ENCODE peak calls at places on chromosomes 11 and 22, in four cellular contexts. C is MM.1S, T is left ventricle myocardium inferior, E is AG04450. K is an unnamed sample.

GRCh38 chr11:64253043-64253442 is 1.7 kb downstream of the PLCB3 start:
- DNase-seq in C (no peak), T (no peak), E (no peak), K (no peak)

GRCh38 chr22:43310311-43310710 is 32.9 kb downstream of the SCUBE1 start:
- DNase-seq in C (no peak), T (no peak), E (no peak), K (peak)

GRCh38 chr11:122910775-122911174 is 28.2 kb downstream of the JHY start:
- DNase-seq in C (no peak), T (no peak), E (no peak), K (no peak)

GRCh38 chr11:127931811-127932210 is 655.5 kb downstream of the ETS1 start:
- DNase-seq in C (no peak), T (no peak), E (no peak), K (no peak)

GRCh38 chr11:82003671-82004148 is 730.0 kb downstream of the FAM181B start:
- DNase-seq in C (no peak), T (no peak), E (no peak), K (peak)

GRCh38 chr22:47049078-47049609 is 286.7 kb downstream of the TBC1D22A start:
- DNase-seq in C (no peak), T (no peak), E (no peak), K (no peak)

GRCh38 chr22:37044634-37045625 is 6.6 kb upstream of the KCTD17 start:
- DNase-seq in C (no peak), T (no peak), E (no peak), K (no peak)

GRCh38 chr22:20027966-20028854 is 7.3 kb downstream of the TANGO2 start:
- DNase-seq in C (no peak), T (no peak), E (no peak), K (no peak)

GRCh38 chr11:83819936-83820549 is 533.9 kb upstream of the CCDC90B start:
- DNase-seq in C (peak), T (no peak), E (peak), K (peak)

GRCh38 chr22:46415816-46416536 is 80.5 kb downstream of the TRMU start:
- DNase-seq in C (no peak), T (no peak), E (no peak), K (peak)

GRCh38 chr22:30680998-30681770 is 13.5 kb upstream of the OSBP2 start:
- DNase-seq in C (no peak), T (no peak), E (no peak), K (no peak)

GRCh38 chr22:37985050-37985585 is 763 bp upstream of the SOX10 start:
- DNase-seq in C (no peak), T (no peak), E (no peak), K (no peak)

GRCh38 chr11:62479631-62480201 is 60.9 kb downstream of the SCGB1A1 start:
- DNase-seq in C (no peak), T (no peak), E (no peak), K (no peak)

GRCh38 chr22:41178425-41178975 is 26.6 kb upstream of the L3MBTL2 start:
- DNase-seq in C (no peak), T (peak), E (no peak), K (no peak)

GRCh38 chr11:120579601-120580000 is 68.1 kb downstream of the GRIK4 start:
- DNase-seq in C (no peak), T (no peak), E (no peak), K (no peak)

GRCh38 chr22:47167056-47167455 is 404.6 kb downstream of the TBC1D22A start:
- DNase-seq in C (no peak), T (no peak), E (no peak), K (no peak)

GRCh38 chr11:7672960-7673723 is at the start of gene CYB5R2:
- DNase-seq in C (no peak), T (peak), E (no peak), K (no peak)

GRCh38 chr11:64970731-64971151 is 1.2 kb downstream of the MAJIN start:
- DNase-seq in C (no peak), T (no peak), E (no peak), K (no peak)

GRCh38 chr11:126290887-126291286 is 8.0 kb downstream of the TIRAP start:
- DNase-seq in C (no peak), T (no peak), E (no peak), K (no peak)

GRCh38 chr22:27726726-27727449 is 74.7 kb downstream of the MN1 start:
- DNase-seq in C (no peak), T (peak), E (no peak), K (no peak)

GRCh38 chr11:87031433-87032170 is 6.1 kb upstream of the TMEM135 start:
- DNase-seq in C (no peak), T (no peak), E (no peak), K (no peak)

GRCh38 chr11:19691815-19692214 is 20.8 kb upstream of the NAV2 start:
- DNase-seq in C (no peak), T (no peak), E (no peak), K (no peak)

GRCh38 chr11:62842171-62842717 is 2.9 kb upstream of the WDR74 start:
- DNase-seq in C (no peak), T (peak), E (no peak), K (no peak)

GRCh38 chr11:62816567-62816966 is 11.3 kb upstream of the NXF1 start:
- DNase-seq in C (no peak), T (no peak), E (no peak), K (no peak)

GRCh38 chr11:131073167-131073566 is 156.9 kb upstream of the SNX19 start:
- DNase-seq in C (no peak), T (no peak), E (no peak), K (no peak)

GRCh38 chr22:19750666-19751490 is 9.7 kb upstream of the TBX1 start:
- DNase-seq in C (no peak), T (no peak), E (peak), K (peak)

GRCh38 chr11:128726464-128727139 is 32.7 kb downstream of the FLI1 start:
- DNase-seq in C (peak), T (no peak), E (no peak), K (no peak)

GRCh38 chr22:19629331-19629719 is 85.0 kb upstream of the SEPTIN5 start:
- DNase-seq in C (no peak), T (no peak), E (no peak), K (no peak)

GRCh38 chr11:78828582-78829520 is 254.2 kb upstream of the NARS2 start:
- DNase-seq in C (no peak), T (no peak), E (no peak), K (no peak)

GRCh38 chr11:21561589-21561988 is 631.3 kb upstream of the ANO5 start:
- DNase-seq in C (no peak), T (no peak), E (no peak), K (no peak)

GRCh38 chr22:50176850-50177536 is 6.5 kb downstream of the PANX2 start:
- DNase-seq in C (no peak), T (no peak), E (no peak), K (no peak)

GRCh38 chr11:575324-575995 is 810 bp upstream of the PHRF1 start:
- DNase-seq in C (no peak), T (no peak), E (no peak), K (no peak)

GRCh38 chr11:127003260-127003981 is 2.9 kb upstream of the KIRREL3 start:
- DNase-seq in C (peak), T (no peak), E (no peak), K (no peak)

GRCh38 chr11:57424802-57425564 is 1.9 kb downstream of the SLC43A3 start:
- DNase-seq in C (peak), T (peak), E (peak), K (peak)

DNA sequence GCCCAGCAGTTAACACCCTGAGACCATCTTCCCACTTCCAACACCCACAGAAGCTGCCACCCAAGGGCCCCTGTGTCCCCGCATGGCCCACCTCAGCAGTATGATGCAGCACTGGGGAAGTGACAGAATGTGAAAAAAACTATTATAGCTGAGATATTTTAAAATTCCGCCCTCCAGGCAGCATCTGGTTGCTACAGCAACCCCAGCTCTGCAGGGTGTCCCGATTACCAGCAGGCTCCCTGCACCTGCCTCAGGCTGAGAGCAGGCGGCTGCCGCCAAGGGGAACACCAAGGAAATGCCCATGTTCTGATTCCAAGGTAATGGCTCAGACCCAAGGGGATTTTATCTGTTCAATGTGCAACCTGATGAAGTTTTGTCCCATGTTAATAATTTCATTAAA is 10.5 kb upstream of the TMEM121B start:
- DNase-seq in C (no peak), T (no peak), E (no peak), K (no peak)
- TF ChIP-seq CTCF in C (no peak), T (peak), E (no peak), K (no peak)

DNA sequence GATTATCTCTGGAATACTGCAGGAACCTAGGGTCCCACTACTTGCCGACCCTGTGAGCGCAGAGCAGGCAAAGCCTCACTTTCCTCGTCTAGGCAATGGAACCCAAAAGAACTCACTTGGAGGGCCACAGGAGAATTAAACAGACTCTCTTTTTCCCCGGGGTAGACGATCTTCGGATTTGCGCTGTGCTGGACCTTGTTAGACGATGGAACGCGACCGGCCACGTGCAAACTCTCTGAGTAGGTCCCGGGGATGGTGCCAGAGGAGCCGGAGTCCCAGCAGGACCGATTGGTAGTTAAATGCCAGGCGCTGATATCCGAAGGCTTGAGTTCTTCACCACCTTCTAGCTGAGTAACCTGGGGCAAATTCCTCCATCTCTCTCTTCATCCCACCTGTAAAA is 1.0 kb upstream of the SLC1A2 start:
- DNase-seq in C (no peak), T (no peak), E (no peak), K (no peak)
- H3K4me3 ChIP-seq in C (no peak), T (peak), E (no peak), K (peak)

GRCh38 chr11:96122601-96123044 is 198.7 kb upstream of the MTMR2 start:
- DNase-seq in C (no peak), T (no peak), E (no peak), K (peak)
- TF ChIP-seq CTCF in C (no peak), T (no peak), E (no peak), K (peak)

DNA sequence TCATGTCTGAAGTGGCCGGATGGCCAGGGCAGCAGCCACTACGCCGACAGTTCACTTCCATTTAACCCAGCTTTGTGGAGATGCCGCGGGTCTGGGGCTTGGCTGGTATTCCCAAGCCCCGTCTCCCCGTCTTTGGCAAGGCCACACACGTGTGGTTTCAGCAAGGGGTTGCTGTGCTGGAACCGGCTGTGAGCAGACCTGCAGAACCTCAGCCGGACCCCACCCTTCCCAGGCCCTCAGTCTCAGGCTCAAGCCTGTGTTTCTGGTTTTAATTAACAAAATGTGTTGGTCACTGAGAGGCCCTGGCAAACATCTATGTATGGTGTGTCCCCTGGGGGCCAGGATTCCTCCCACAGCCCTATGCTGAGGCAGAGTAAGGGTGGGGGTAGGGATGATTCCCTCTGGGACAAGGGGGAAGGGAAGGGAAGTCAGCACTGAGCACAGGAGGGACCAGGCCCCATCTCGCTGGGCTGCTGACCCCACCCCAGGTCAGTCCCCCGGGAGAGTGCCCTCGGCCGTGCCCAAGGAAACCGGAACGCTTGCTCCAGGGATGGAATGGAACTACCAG is 9.3 kb downstream of the OSBPL5 start:
- DNase-seq in C (no peak), T (peak), E (no peak), K (peak)
- H3K4me3 ChIP-seq in C (no peak), T (peak), E (no peak), K (peak)

GRCh38 chr11:26949846-26950245 is 44.1 kb upstream of the FIBIN start:
- DNase-seq in C (no peak), T (no peak), E (no peak), K (no peak)

GRCh38 chr11:26951849-26952515 is 41.9 kb upstream of the FIBIN start:
- DNase-seq in C (no peak), T (no peak), E (no peak), K (no peak)

GRCh38 chr11:26948881-26949280 is 45.0 kb upstream of the FIBIN start:
- DNase-seq in C (no peak), T (no peak), E (no peak), K (no peak)

GRCh38 chr11:26947904-26948639 is 45.8 kb upstream of the FIBIN start:
- DNase-seq in C (no peak), T (no peak), E (no peak), K (no peak)

GRCh38 chr11:26950260-26950719 is 43.6 kb upstream of the FIBIN start:
- DNase-seq in C (no peak), T (no peak), E (peak), K (no peak)
- TF ChIP-seq CTCF in C (no peak), T (no peak), E (no peak), K (no peak)

DNA sequence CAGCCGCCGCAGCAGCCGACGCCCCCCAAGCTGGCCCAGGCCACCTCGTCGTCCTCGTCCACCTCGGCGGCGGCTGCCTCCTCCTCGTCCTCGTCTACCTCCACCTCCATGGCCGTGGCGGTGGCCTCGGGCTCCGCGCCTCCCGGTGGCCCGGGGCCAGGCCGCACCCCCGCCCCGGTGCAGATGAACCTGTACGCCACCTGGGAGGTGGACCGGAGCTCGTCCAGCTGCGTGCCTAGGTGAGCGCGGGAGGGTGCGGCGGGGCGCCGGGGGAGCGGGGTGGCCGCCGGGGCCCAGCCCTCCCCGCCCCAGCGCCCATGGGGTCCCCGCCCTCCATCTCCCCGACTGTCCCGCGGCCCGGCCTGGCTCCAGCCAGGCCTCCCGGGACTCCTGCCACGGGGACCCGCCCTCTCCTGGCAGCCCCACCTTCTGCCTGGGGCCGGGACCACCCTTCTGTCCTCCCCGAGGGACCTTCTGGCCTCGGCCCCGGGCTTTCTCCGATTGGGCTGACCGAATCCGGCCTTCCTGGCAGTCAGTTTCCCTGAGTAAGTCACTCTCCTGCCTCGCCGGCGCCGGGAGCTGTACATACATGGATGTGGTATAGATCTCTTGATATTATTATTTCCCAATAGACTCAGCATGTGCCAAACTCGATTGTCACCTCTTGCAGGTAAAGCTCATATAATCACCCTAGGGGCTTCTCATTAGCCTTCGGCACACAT is 693 bp downstream of the PACS1 start:
- DNase-seq in C (peak), T (peak), E (no peak), K (no peak)
- H3K4me3 ChIP-seq in C (peak), T (peak), E (peak), K (peak)

K was measured in astrocyte of the cerebellum.